ENCODE peak calls at places on chromosomes 4 and X, in eight cellular contexts. B is pancreas, C is coronary artery, N is mucosa of descending colon, I is HFF-Myc, Q is fibroblast of pulmonary artery, Z is cardiac fibroblast, P is heart left ventricle. G is an unnamed sample.

GRCh38 chrX:47723689-47724088 is 64.7 kb upstream of the UXT start:
- DNase-seq in B (no peak), C (no peak), N (peak), I (no peak), Q (no peak), Z (no peak), P (no peak), G (no peak)

GRCh38 chr4:133812236-133812635 is 389.4 kb downstream of the PABPC4L start:
- DNase-seq in B (no peak), C (no peak), N (no peak), I (no peak), Q (no peak), Z (no peak), P (no peak), G (peak)

GRCh38 chrX:39196192-39197102 is 395.2 kb downstream of the MID1IP1 start:
- DNase-seq in B (peak), C (no peak), N (no peak), I (peak), Q (no peak), Z (peak), P (no peak), G (no peak)

GRCh38 chr4:94516999-94517398 is 65.3 kb downstream of the PDLIM5 start:
- DNase-seq in B (no peak), C (no peak), N (no peak), I (no peak), Q (peak), Z (peak), P (no peak), G (no peak)

GRCh38 chr4:153137168-153137567 is 67.1 kb upstream of the TRIM2 start:
- DNase-seq in B (no peak), C (no peak), N (no peak), I (no peak), Q (peak), Z (peak), P (no peak), G (no peak)

GRCh38 chrX:37755073-37755472 is 24.8 kb upstream of the CYBB start:
- DNase-seq in B (no peak), C (no peak), N (no peak), I (no peak), Q (no peak), Z (no peak), P (no peak), G (no peak)

GRCh38 chr4:5810151-5810550 is 82.7 kb downstream of the CRMP1 start:
- DNase-seq in B (no peak), C (no peak), N (no peak), I (no peak), Q (no peak), Z (no peak), P (no peak), G (no peak)

GRCh38 chr4:7752649-7753048 is 187.0 kb downstream of the AFAP1 start:
- DNase-seq in B (no peak), C (no peak), N (no peak), I (no peak), Q (no peak), Z (no peak), P (no peak), G (no peak)

GRCh38 chr4:11223261-11223660 is 205.4 kb downstream of the HS3ST1 start:
- DNase-seq in B (no peak), C (no peak), N (no peak), I (no peak), Q (no peak), Z (no peak), P (no peak), G (no peak)

GRCh38 chr4:140004580-140005314 is 149.2 kb downstream of the MAML3 start:
- DNase-seq in B (peak), C (no peak), N (no peak), I (no peak), Q (peak), Z (peak), P (peak), G (peak)

GRCh38 chr4:16120720-16121119 is 36.9 kb upstream of the PROM1 start:
- DNase-seq in B (no peak), C (no peak), N (no peak), I (no peak), Q (no peak), Z (no peak), P (no peak), G (no peak)

GRCh38 chr4:108141213-108142045 is 27.3 kb downstream of the LEF1 start:
- DNase-seq in B (no peak), C (no peak), N (no peak), I (no peak), Q (no peak), Z (no peak), P (no peak), G (no peak)

GRCh38 chr4:89922881-89923280 is 28.2 kb downstream of the MMRN1 start:
- DNase-seq in B (no peak), C (no peak), N (no peak), I (no peak), Q (no peak), Z (no peak), P (no peak), G (no peak)

GRCh38 chr4:169823685-169824084 is 65.9 kb upstream of the HPF1 start:
- DNase-seq in B (peak), C (no peak), N (no peak), I (peak), Q (peak), Z (peak), P (peak), G (no peak)

GRCh38 chr4:162422312-162422711 is 258.5 kb upstream of the FSTL5 start:
- DNase-seq in B (no peak), C (no peak), N (no peak), I (no peak), Q (no peak), Z (no peak), P (no peak), G (no peak)

GRCh38 chr4:79865253-79865652 is 207.8 kb downstream of the ANTXR2 start:
- DNase-seq in B (no peak), C (no peak), N (no peak), I (no peak), Q (peak), Z (peak), P (no peak), G (no peak)

GRCh38 chr4:183789657-183790056 is 115.5 kb upstream of the STOX2 start:
- DNase-seq in B (no peak), C (no peak), N (no peak), I (no peak), Q (no peak), Z (no peak), P (no peak), G (no peak)

GRCh38 chrX:139828830-139829229 is 104.0 kb downstream of the ATP11C start:
- DNase-seq in B (no peak), C (no peak), N (no peak), I (no peak), Q (no peak), Z (no peak), P (no peak), G (no peak)

GRCh38 chrX:103831803-103832544 is at the start of gene RAB9B:
- DNase-seq in B (peak), C (no peak), N (peak), I (no peak), Q (no peak), Z (peak), P (peak), G (peak)

GRCh38 chr4:155442267-155443105 is 65.7 kb upstream of the MAP9 start:
- DNase-seq in B (peak), C (peak), N (peak), I (peak), Q (peak), Z (peak), P (peak), G (peak)

GRCh38 chr4:42083816-42084215 is 68.6 kb downstream of the BEND4 start:
- DNase-seq in B (no peak), C (no peak), N (no peak), I (no peak), Q (no peak), Z (peak), P (no peak), G (no peak)

GRCh38 chr4:1628892-1629703 is 55.0 kb downstream of the FAM53A start:
- DNase-seq in B (peak), C (no peak), N (peak), I (no peak), Q (peak), Z (peak), P (peak), G (peak)
- TF ChIP-seq CTCF in B (peak), C (peak), N (peak), I (peak), Q (peak), Z (peak), P (peak), G (peak)

GRCh38 chrX:150348365-150348764 is 14.8 kb upstream of the MAMLD1 start:
- DNase-seq in B (no peak), C (no peak), N (no peak), I (no peak), Q (no peak), Z (no peak), P (no peak), G (no peak)
- TF ChIP-seq CTCF in B (no peak), C (no peak), N (no peak), I (no peak), Q (no peak), Z (no peak), P (no peak), G (no peak)

DNA sequence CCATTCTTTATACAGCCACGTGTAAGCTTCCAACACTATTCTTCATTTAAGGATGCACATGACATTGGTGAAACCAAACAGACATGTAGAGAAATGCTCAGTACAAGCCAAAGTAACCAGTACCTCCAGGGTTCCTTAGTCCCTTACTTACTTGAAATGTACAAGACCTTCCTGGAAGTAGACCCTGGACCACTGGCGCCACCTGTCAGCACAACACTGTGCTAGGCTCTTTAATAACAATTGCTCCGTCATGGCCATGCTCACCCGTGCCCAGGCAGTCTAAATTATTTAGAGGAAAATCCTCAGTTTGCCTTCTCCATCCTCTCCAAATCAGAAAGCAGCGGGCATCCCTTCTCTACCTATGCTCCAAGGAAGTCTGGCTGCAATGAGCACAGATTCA is 52.7 kb downstream of the ADGRA3 start:
- DNase-seq in B (no peak), C (no peak), N (no peak), I (no peak), Q (no peak), Z (no peak), P (no peak), G (no peak)
- TF ChIP-seq CTCF in B (no peak), C (no peak), N (no peak), I (no peak), Q (no peak), Z (no peak), P (no peak), G (no peak)

DNA sequence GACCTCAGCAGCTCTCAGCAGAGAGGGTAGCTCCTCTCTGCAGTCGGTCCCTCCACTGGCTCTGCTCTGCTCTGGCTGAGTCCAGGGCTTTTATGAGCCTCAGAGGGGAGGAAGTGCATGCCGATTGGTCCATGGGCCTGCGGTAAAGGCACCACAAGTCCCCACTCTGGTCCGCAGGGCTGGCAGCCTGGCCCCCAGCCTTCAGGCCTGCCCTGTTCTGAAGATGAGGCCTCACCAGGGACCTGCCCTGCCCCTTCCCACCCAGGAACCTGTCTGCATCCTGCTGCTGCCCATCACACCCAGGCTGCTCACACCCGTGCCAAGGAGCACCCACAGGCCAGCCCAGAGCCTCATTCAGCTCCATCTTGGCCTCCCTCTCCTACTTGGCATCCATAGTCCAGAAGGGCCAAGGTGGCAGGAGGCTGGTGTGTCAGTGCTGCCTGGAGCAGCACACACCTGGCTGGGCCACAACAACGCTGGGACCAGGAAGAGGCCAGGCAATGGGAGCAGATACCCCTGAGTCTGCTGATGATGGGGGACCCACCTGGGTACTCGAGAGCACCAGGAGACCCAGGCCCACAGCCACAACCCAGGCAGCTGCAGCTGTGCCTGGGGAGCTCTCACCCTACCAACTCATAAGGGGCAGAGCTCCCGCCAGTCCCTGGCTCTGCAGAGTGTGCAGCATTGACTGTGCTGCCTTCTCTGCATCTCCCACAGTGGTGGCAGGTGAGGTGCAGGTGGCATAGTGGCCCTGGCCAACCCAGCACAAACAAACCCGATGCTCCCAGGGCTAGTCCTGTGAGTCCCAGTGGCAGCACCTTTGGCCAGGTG is 191.9 kb upstream of the NUDT6 start:
- DNase-seq in B (no peak), C (no peak), N (no peak), I (no peak), Q (no peak), Z (no peak), P (no peak), G (no peak)
- TF ChIP-seq CTCF in B (no peak), C (no peak), N (no peak), I (no peak), Q (no peak), Z (no peak), P (no peak), G (no peak)

GRCh38 chrX:41293269-41293668 is 40.7 kb upstream of the DDX3X start:
- DNase-seq in B (no peak), C (no peak), N (no peak), I (no peak), Q (peak), Z (peak), P (no peak), G (no peak)
- TF ChIP-seq CTCF in B (no peak), C (no peak), N (no peak), I (peak), Q (peak), Z (no peak), P (no peak), G (no peak)

GRCh38 chrX:100647095-100647494 is 3.1 kb downstream of the SRPX2 start:
- DNase-seq in B (no peak), C (no peak), N (no peak), I (no peak), Q (peak), Z (peak), P (peak), G (no peak)
- TF ChIP-seq CTCF in B (no peak), C (no peak), N (no peak), I (no peak), Q (peak), Z (peak), P (no peak), G (no peak)

GRCh38 chrX:53251307-53251706 is 26.3 kb upstream of the KDM5C start:
- DNase-seq in B (no peak), C (no peak), N (no peak), I (peak), Q (peak), Z (no peak), P (no peak), G (no peak)

GRCh38 chrX:53247928-53248327 is 22.9 kb upstream of the KDM5C start:
- DNase-seq in B (no peak), C (no peak), N (no peak), I (no peak), Q (no peak), Z (no peak), P (no peak), G (no peak)

GRCh38 chrX:53250556-53250955 is 25.5 kb upstream of the KDM5C start:
- DNase-seq in B (no peak), C (no peak), N (no peak), I (no peak), Q (no peak), Z (no peak), P (no peak), G (no peak)

GRCh38 chrX:53246231-53246630 is 21.2 kb upstream of the KDM5C start:
- DNase-seq in B (no peak), C (no peak), N (no peak), I (no peak), Q (no peak), Z (no peak), P (no peak), G (no peak)

DNA sequence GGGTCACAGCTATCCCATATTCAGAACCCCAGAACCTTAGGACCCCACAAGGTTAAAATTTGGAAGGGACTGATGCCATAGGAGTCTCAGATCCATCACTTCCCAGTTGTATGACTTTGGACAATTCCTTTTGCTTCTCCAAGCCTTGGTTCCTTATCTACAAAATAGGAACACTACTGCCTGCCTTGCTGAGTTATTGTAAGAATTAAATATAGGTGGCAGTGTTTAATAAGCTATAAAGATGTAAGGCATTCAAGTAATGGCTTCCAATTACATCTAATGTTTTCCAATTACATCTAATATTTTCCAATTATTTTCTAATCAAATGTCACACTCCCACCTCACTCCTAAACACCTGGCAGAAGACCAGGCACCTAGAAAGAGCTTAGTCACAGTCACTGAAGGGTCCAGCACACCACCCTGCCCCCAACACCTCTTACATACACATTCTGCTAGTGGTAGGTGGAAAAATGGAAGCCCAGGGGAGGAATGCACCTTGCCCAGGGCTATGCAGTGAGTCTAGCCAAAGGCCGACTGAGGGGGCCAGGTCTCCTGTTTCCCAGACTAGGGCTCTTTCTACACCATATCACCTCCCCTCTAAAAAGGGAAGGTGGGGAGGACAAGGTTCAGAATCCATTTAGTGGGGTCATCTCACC is 24.5 kb upstream of the KDM5C start:
- DNase-seq in B (no peak), C (no peak), N (no peak), I (no peak), Q (no peak), Z (no peak), P (no peak), G (no peak)
- TF ChIP-seq CTCF in B (no peak), C (no peak), N (no peak), I (no peak), Q (no peak), Z (no peak), P (no peak), G (no peak)

GRCh38 chr4:154344686-154345085 is 146.9 kb downstream of the DCHS2 start:
- DNase-seq in B (no peak), C (no peak), N (no peak), I (no peak), Q (no peak), Z (no peak), P (no peak), G (peak)
- TF ChIP-seq CTCF in B (no peak), C (no peak), N (no peak), I (no peak), Q (no peak), Z (no peak), P (no peak), G (no peak)

G was measured in glutamatergic neuron.